ENCODE peak calls at places on chromosomes 13 and 19, in ten cellular contexts. N is NCI-H510A treated with DMSO at 0.1 percent for 48 hours; H is stimulated activated CD4-positive, alpha-beta T cell treated with anti-CD3 and anti-CD28 coated beads, Interleukin-4, amount 100 ng/mL, for 1 hour; A is HT1080; K is AG08396; X is mucosa of descending colon; O is T-helper 2 cell; U is neural crest cell; Z is EL; S is activated CD8-positive, alpha-beta memory T cell treated with anti-CD3 and anti-CD28 coated beads for 1 hour. Q is an unnamed sample.

GRCh38 chr19:6457958-6458694 is 1.5 kb downstream of the SLC25A23 start:
- DNase-seq in N (no peak), H (no peak), A (no peak), K (peak), X (no peak), O (no peak), U (no peak), Z (peak), S (no peak), Q (no peak)

GRCh38 chr19:19461306-19461670 is 54.1 kb downstream of the TSSK6 start:
- DNase-seq in N (no peak), H (no peak), A (no peak), K (no peak), X (peak), O (no peak), U (no peak), Z (no peak), S (no peak), Q (no peak)

GRCh38 chr19:38062959-38063786 is 156.2 kb downstream of the SIPA1L3 start:
- DNase-seq in N (peak), H (no peak), A (no peak), K (no peak), X (no peak), O (no peak), U (peak), Z (no peak), S (no peak), Q (no peak)

GRCh38 chr13:39676315-39676876 is 20.9 kb downstream of the COG6 start:
- DNase-seq in N (peak), H (no peak), A (no peak), K (no peak), X (no peak), O (no peak), U (no peak), Z (peak), S (no peak), Q (no peak)

GRCh38 chr13:23980160-23980551 is 82.9 kb upstream of the C1QTNF9B start:
- DNase-seq in N (peak), H (peak), A (peak), K (peak), X (peak), O (peak), U (peak), Z (peak), S (peak), Q (peak)

GRCh38 chr13:78680064-78680463 is 21.1 kb upstream of the OBI1 start:
- DNase-seq in N (no peak), H (no peak), A (no peak), K (no peak), X (no peak), O (no peak), U (no peak), Z (no peak), S (no peak), Q (no peak)

GRCh38 chr13:99565478-99566124 is 64.3 kb downstream of the TM9SF2 start:
- DNase-seq in N (no peak), H (no peak), A (no peak), K (no peak), X (no peak), O (no peak), U (no peak), Z (no peak), S (no peak), Q (no peak)

GRCh38 chr19:2288743-2289713 is 7.1 kb upstream of the PEAK3 start:
- DNase-seq in N (no peak), H (no peak), A (no peak), K (no peak), X (no peak), O (no peak), U (no peak), Z (no peak), S (no peak), Q (no peak)

GRCh38 chr13:31361673-31362072 is 161.9 kb downstream of the B3GLCT start:
- DNase-seq in N (no peak), H (no peak), A (peak), K (no peak), X (no peak), O (no peak), U (no peak), Z (no peak), S (no peak), Q (no peak)

GRCh38 chr13:96090240-96091101 is 564 bp downstream of the HS6ST3 start:
- DNase-seq in N (peak), H (no peak), A (no peak), K (peak), X (no peak), O (no peak), U (peak), Z (peak), S (no peak), Q (no peak)

GRCh38 chr19:19315444-19315843 is 4.9 kb downstream of the SUGP1 start:
- DNase-seq in N (no peak), H (no peak), A (no peak), K (no peak), X (no peak), O (no peak), U (no peak), Z (no peak), S (no peak), Q (no peak)

GRCh38 chr13:110509971-110510786 is 51.3 kb downstream of the RAB20 start:
- DNase-seq in N (no peak), H (no peak), A (no peak), K (peak), X (peak), O (no peak), U (no peak), Z (peak), S (no peak), Q (no peak)

GRCh38 chr13:41015920-41016319 is 3.2 kb downstream of the ELF1 start:
- DNase-seq in N (no peak), H (no peak), A (no peak), K (no peak), X (no peak), O (no peak), U (no peak), Z (no peak), S (no peak), Q (no peak)

GRCh38 chr19:16470911-16471811 is 609 bp downstream of the EPS15L1 start:
- DNase-seq in N (no peak), H (peak), A (peak), K (peak), X (peak), O (peak), U (peak), Z (peak), S (no peak), Q (no peak)

GRCh38 chr13:110498765-110499164 is 62.8 kb downstream of the RAB20 start:
- DNase-seq in N (no peak), H (no peak), A (no peak), K (no peak), X (peak), O (no peak), U (no peak), Z (no peak), S (no peak), Q (no peak)

GRCh38 chr13:50676602-50677001 is 166.9 kb downstream of the DLEU7 start:
- DNase-seq in N (no peak), H (no peak), A (peak), K (no peak), X (no peak), O (no peak), U (no peak), Z (peak), S (no peak), Q (peak)

GRCh38 chr13:29472317-29472961 is 123.0 kb downstream of the SLC7A1 start:
- DNase-seq in N (peak), H (peak), A (peak), K (peak), X (no peak), O (peak), U (peak), Z (peak), S (no peak), Q (no peak)

GRCh38 chr19:45404557-45405434 is at the start of gene PPP1R13L:
- DNase-seq in N (peak), H (peak), A (peak), K (peak), X (peak), O (peak), U (no peak), Z (peak), S (no peak), Q (no peak)

GRCh38 chr13:74907788-74908187 is 574.2 kb downstream of the TBC1D4 start:
- DNase-seq in N (no peak), H (no peak), A (peak), K (no peak), X (no peak), O (no peak), U (no peak), Z (no peak), S (no peak), Q (no peak)

GRCh38 chr13:39100996-39101751 is 62.9 kb downstream of the NHLRC3 start:
- DNase-seq in N (no peak), H (no peak), A (no peak), K (no peak), X (no peak), O (no peak), U (no peak), Z (no peak), S (no peak), Q (no peak)

GRCh38 chr13:33194820-33195692 is 90.5 kb downstream of the STARD13 start:
- DNase-seq in N (no peak), H (no peak), A (peak), K (no peak), X (no peak), O (no peak), U (no peak), Z (peak), S (no peak), Q (no peak)

GRCh38 chr19:927044-927706 is 1.3 kb downstream of the ARID3A start:
- DNase-seq in N (no peak), H (no peak), A (no peak), K (peak), X (peak), O (no peak), U (peak), Z (no peak), S (no peak), Q (no peak)

GRCh38 chr13:75725784-75726183 is 89.7 kb downstream of the LMO7 start:
- DNase-seq in N (no peak), H (no peak), A (no peak), K (no peak), X (no peak), O (no peak), U (no peak), Z (no peak), S (no peak), Q (no peak)

GRCh38 chr19:13408889-13409518 is 97.3 kb downstream of the CACNA1A start:
- DNase-seq in N (no peak), H (no peak), A (no peak), K (no peak), X (no peak), O (no peak), U (peak), Z (no peak), S (no peak), Q (no peak)

GRCh38 chr13:102091231-102091630 is 310.6 kb downstream of the FGF14 start:
- DNase-seq in N (no peak), H (no peak), A (peak), K (no peak), X (no peak), O (no peak), U (no peak), Z (peak), S (no peak), Q (no peak)

GRCh38 chr13:34430294-34430693 is 511.8 kb upstream of the NBEA start:
- DNase-seq in N (no peak), H (no peak), A (peak), K (no peak), X (no peak), O (no peak), U (no peak), Z (no peak), S (no peak), Q (no peak)

GRCh38 chr13:98478134-98479129 is 98.5 kb downstream of the STK24 start:
- DNase-seq in N (no peak), H (no peak), A (peak), K (no peak), X (no peak), O (no peak), U (no peak), Z (peak), S (no peak), Q (no peak)

GRCh38 chr13:31044658-31045620 is 112.5 kb downstream of the TEX26 start:
- DNase-seq in N (no peak), H (no peak), A (no peak), K (no peak), X (no peak), O (peak), U (no peak), Z (no peak), S (no peak), Q (no peak)

GRCh38 chr13:109336730-109337129 is 449.7 kb downstream of the IRS2 start:
- DNase-seq in N (no peak), H (no peak), A (peak), K (peak), X (no peak), O (no peak), U (no peak), Z (peak), S (no peak), Q (no peak)

GRCh38 chr13:67493835-67494234 is 263.7 kb upstream of the PCDH9 start:
- DNase-seq in N (no peak), H (no peak), A (no peak), K (no peak), X (no peak), O (no peak), U (no peak), Z (no peak), S (no peak), Q (no peak)

GRCh38 chr19:46081928-46082727 is 41.3 kb upstream of the IGFL4 start:
- DNase-seq in N (peak), H (no peak), A (peak), K (peak), X (no peak), O (no peak), U (peak), Z (peak), S (no peak), Q (no peak)

Q was measured in esophagus muscularis mucosa.